ENCODE peak calls at places on chromosomes 3 and 15, in eight cellular contexts. One of them, this sample, is unnamed.
A peak's percentile ranks its signal among the peaks of the same experiment; 100 is the strongest.

GRCh38 chr3:11273945-11274344 is 1.7 kb downstream of the ATG7 start:
- DNase-seq in stimulated activated CD8-positive, alpha-beta memory T cell treated with anti-CD3 and anti-CD28 coated beads, Interleukin-15, amount 100 ng/mL, for 1 hour: no peak
- DNase-seq in NCI-H2029 treated with DMSO at 0.1 percent for 48 hours: no peak
- DNase-seq in hepatic stellate cell: no peak
- DNase-seq in ecto neural progenitor cell: no peak
- DNase-seq in MV-4-11: peak; percentile 96
- DNase-seq in Karpas-422: no peak
- DNase-seq in activated CD4-positive, alpha-beta T cell treated with anti-CD3 and anti-CD28 coated beads, Interleukin-2, amount 10 ng/mL, durations not matched to agents 7 days and 5 days: no peak
- DNase-seq in this sample: peak; percentile 50

GRCh38 chr3:177831361-177831760 is 634.1 kb upstream of the TBL1XR1 start:
- DNase-seq in stimulated activated CD8-positive, alpha-beta memory T cell treated with anti-CD3 and anti-CD28 coated beads, Interleukin-15, amount 100 ng/mL, for 1 hour: no peak
- DNase-seq in Karpas-422: no peak
- DNase-seq in hepatic stellate cell: no peak
- DNase-seq in MV-4-11: no peak
- DNase-seq in NCI-H2029 treated with DMSO at 0.1 percent for 48 hours: no peak
- DNase-seq in ecto neural progenitor cell: no peak
- DNase-seq in activated CD4-positive, alpha-beta T cell treated with anti-CD3 and anti-CD28 coated beads, Interleukin-2, amount 10 ng/mL, durations not matched to agents 7 days and 5 days: no peak
- DNase-seq in this sample: no peak

GRCh38 chr3:122893754-122894668 is 99.1 kb downstream of the SLC49A4 start:
- DNase-seq in ecto neural progenitor cell: no peak
- DNase-seq in NCI-H2029 treated with DMSO at 0.1 percent for 48 hours: no peak
- DNase-seq in stimulated activated CD8-positive, alpha-beta memory T cell treated with anti-CD3 and anti-CD28 coated beads, Interleukin-15, amount 100 ng/mL, for 1 hour: no peak
- DNase-seq in hepatic stellate cell: no peak
- DNase-seq in Karpas-422: no peak
- DNase-seq in MV-4-11: no peak
- DNase-seq in activated CD4-positive, alpha-beta T cell treated with anti-CD3 and anti-CD28 coated beads, Interleukin-2, amount 10 ng/mL, durations not matched to agents 7 days and 5 days: no peak
- DNase-seq in this sample: no peak

GRCh38 chr15:88419830-88420229 is 47.4 kb downstream of the MRPL46 start:
- DNase-seq in ecto neural progenitor cell: no peak
- DNase-seq in MV-4-11: no peak
- DNase-seq in Karpas-422: no peak
- DNase-seq in activated CD4-positive, alpha-beta T cell treated with anti-CD3 and anti-CD28 coated beads, Interleukin-2, amount 10 ng/mL, durations not matched to agents 7 days and 5 days: no peak
- DNase-seq in hepatic stellate cell: no peak
- DNase-seq in NCI-H2029 treated with DMSO at 0.1 percent for 48 hours: no peak
- DNase-seq in stimulated activated CD8-positive, alpha-beta memory T cell treated with anti-CD3 and anti-CD28 coated beads, Interleukin-15, amount 100 ng/mL, for 1 hour: no peak
- DNase-seq in this sample: no peak

GRCh38 chr3:43747641-43748040 is 56.9 kb downstream of the ABHD5 start:
- DNase-seq in activated CD4-positive, alpha-beta T cell treated with anti-CD3 and anti-CD28 coated beads, Interleukin-2, amount 10 ng/mL, durations not matched to agents 7 days and 5 days: no peak
- DNase-seq in Karpas-422: no peak
- DNase-seq in hepatic stellate cell: no peak
- DNase-seq in ecto neural progenitor cell: no peak
- DNase-seq in MV-4-11: no peak
- DNase-seq in NCI-H2029 treated with DMSO at 0.1 percent for 48 hours: no peak
- DNase-seq in stimulated activated CD8-positive, alpha-beta memory T cell treated with anti-CD3 and anti-CD28 coated beads, Interleukin-15, amount 100 ng/mL, for 1 hour: no peak
- DNase-seq in this sample: no peak

GRCh38 chr3:134066539-134067310 is 37.0 kb upstream of the SLCO2A1 start:
- DNase-seq in stimulated activated CD8-positive, alpha-beta memory T cell treated with anti-CD3 and anti-CD28 coated beads, Interleukin-15, amount 100 ng/mL, for 1 hour: no peak
- DNase-seq in MV-4-11: no peak
- DNase-seq in ecto neural progenitor cell: peak; percentile 48
- DNase-seq in activated CD4-positive, alpha-beta T cell treated with anti-CD3 and anti-CD28 coated beads, Interleukin-2, amount 10 ng/mL, durations not matched to agents 7 days and 5 days: no peak
- DNase-seq in Karpas-422: no peak
- DNase-seq in hepatic stellate cell: no peak
- DNase-seq in NCI-H2029 treated with DMSO at 0.1 percent for 48 hours: no peak
- DNase-seq in this sample: no peak

GRCh38 chr15:101459579-101460300 is 29.8 kb downstream of the PCSK6 start:
- DNase-seq in ecto neural progenitor cell: no peak
- DNase-seq in Karpas-422: no peak
- DNase-seq in MV-4-11: no peak
- DNase-seq in stimulated activated CD8-positive, alpha-beta memory T cell treated with anti-CD3 and anti-CD28 coated beads, Interleukin-15, amount 100 ng/mL, for 1 hour: no peak
- DNase-seq in NCI-H2029 treated with DMSO at 0.1 percent for 48 hours: no peak
- DNase-seq in hepatic stellate cell: no peak
- DNase-seq in activated CD4-positive, alpha-beta T cell treated with anti-CD3 and anti-CD28 coated beads, Interleukin-2, amount 10 ng/mL, durations not matched to agents 7 days and 5 days: no peak
- DNase-seq in this sample: no peak

GRCh38 chr3:107752202-107752990 is 229.6 kb downstream of the BBX start:
- DNase-seq in ecto neural progenitor cell: no peak
- DNase-seq in Karpas-422: peak; percentile 61
- DNase-seq in NCI-H2029 treated with DMSO at 0.1 percent for 48 hours: peak; percentile 30
- DNase-seq in stimulated activated CD8-positive, alpha-beta memory T cell treated with anti-CD3 and anti-CD28 coated beads, Interleukin-15, amount 100 ng/mL, for 1 hour: no peak
- DNase-seq in hepatic stellate cell: no peak
- DNase-seq in MV-4-11: peak; percentile 28
- DNase-seq in activated CD4-positive, alpha-beta T cell treated with anti-CD3 and anti-CD28 coated beads, Interleukin-2, amount 10 ng/mL, durations not matched to agents 7 days and 5 days: no peak
- DNase-seq in this sample: peak; percentile 53

GRCh38 chr3:35707904-35708303 is 68.6 kb downstream of the ARPP21 start:
- DNase-seq in ecto neural progenitor cell: no peak
- DNase-seq in stimulated activated CD8-positive, alpha-beta memory T cell treated with anti-CD3 and anti-CD28 coated beads, Interleukin-15, amount 100 ng/mL, for 1 hour: no peak
- DNase-seq in NCI-H2029 treated with DMSO at 0.1 percent for 48 hours: no peak
- DNase-seq in activated CD4-positive, alpha-beta T cell treated with anti-CD3 and anti-CD28 coated beads, Interleukin-2, amount 10 ng/mL, durations not matched to agents 7 days and 5 days: no peak
- DNase-seq in MV-4-11: no peak
- DNase-seq in Karpas-422: no peak
- DNase-seq in hepatic stellate cell: no peak
- DNase-seq in this sample: no peak

GRCh38 chr15:55348281-55348778 is 29.3 kb downstream of the PIGB start:
- DNase-seq in MV-4-11: peak; percentile 8
- DNase-seq in activated CD4-positive, alpha-beta T cell treated with anti-CD3 and anti-CD28 coated beads, Interleukin-2, amount 10 ng/mL, durations not matched to agents 7 days and 5 days: no peak
- DNase-seq in stimulated activated CD8-positive, alpha-beta memory T cell treated with anti-CD3 and anti-CD28 coated beads, Interleukin-15, amount 100 ng/mL, for 1 hour: no peak
- DNase-seq in NCI-H2029 treated with DMSO at 0.1 percent for 48 hours: no peak
- DNase-seq in Karpas-422: no peak
- DNase-seq in hepatic stellate cell: no peak
- DNase-seq in ecto neural progenitor cell: no peak
- DNase-seq in this sample: no peak

GRCh38 chr15:28112101-28112760 is 13.1 kb upstream of the OCA2 start:
- DNase-seq in MV-4-11: no peak
- DNase-seq in Karpas-422: no peak
- DNase-seq in hepatic stellate cell: no peak
- DNase-seq in activated CD4-positive, alpha-beta T cell treated with anti-CD3 and anti-CD28 coated beads, Interleukin-2, amount 10 ng/mL, durations not matched to agents 7 days and 5 days: no peak
- DNase-seq in NCI-H2029 treated with DMSO at 0.1 percent for 48 hours: no peak
- DNase-seq in ecto neural progenitor cell: no peak
- DNase-seq in stimulated activated CD8-positive, alpha-beta memory T cell treated with anti-CD3 and anti-CD28 coated beads, Interleukin-15, amount 100 ng/mL, for 1 hour: no peak
- DNase-seq in this sample: no peak

GRCh38 chr3:37988931-37989525 is 1.6 kb upstream of the VILL start:
- DNase-seq in hepatic stellate cell: no peak
- DNase-seq in activated CD4-positive, alpha-beta T cell treated with anti-CD3 and anti-CD28 coated beads, Interleukin-2, amount 10 ng/mL, durations not matched to agents 7 days and 5 days: no peak
- DNase-seq in MV-4-11: no peak
- DNase-seq in stimulated activated CD8-positive, alpha-beta memory T cell treated with anti-CD3 and anti-CD28 coated beads, Interleukin-15, amount 100 ng/mL, for 1 hour: no peak
- DNase-seq in NCI-H2029 treated with DMSO at 0.1 percent for 48 hours: no peak
- DNase-seq in ecto neural progenitor cell: no peak
- DNase-seq in Karpas-422: no peak
- DNase-seq in this sample: no peak

GRCh38 chr15:37137221-37137620 is 36.9 kb upstream of the MEIS2 start:
- DNase-seq in Karpas-422: no peak
- DNase-seq in MV-4-11: no peak
- DNase-seq in stimulated activated CD8-positive, alpha-beta memory T cell treated with anti-CD3 and anti-CD28 coated beads, Interleukin-15, amount 100 ng/mL, for 1 hour: no peak
- DNase-seq in NCI-H2029 treated with DMSO at 0.1 percent for 48 hours: no peak
- DNase-seq in hepatic stellate cell: no peak
- DNase-seq in activated CD4-positive, alpha-beta T cell treated with anti-CD3 and anti-CD28 coated beads, Interleukin-2, amount 10 ng/mL, durations not matched to agents 7 days and 5 days: no peak
- DNase-seq in ecto neural progenitor cell: no peak
- DNase-seq in this sample: no peak

GRCh38 chr3:150407818-150408231 is 273 bp upstream of the TSC22D2 start:
- DNase-seq in MV-4-11: peak; percentile 64
- DNase-seq in hepatic stellate cell: no peak
- DNase-seq in Karpas-422: no peak
- DNase-seq in stimulated activated CD8-positive, alpha-beta memory T cell treated with anti-CD3 and anti-CD28 coated beads, Interleukin-15, amount 100 ng/mL, for 1 hour: peak; percentile 98
- DNase-seq in NCI-H2029 treated with DMSO at 0.1 percent for 48 hours: peak; percentile 90
- DNase-seq in activated CD4-positive, alpha-beta T cell treated with anti-CD3 and anti-CD28 coated beads, Interleukin-2, amount 10 ng/mL, durations not matched to agents 7 days and 5 days: no peak
- DNase-seq in ecto neural progenitor cell: no peak
- DNase-seq in this sample: no peak

GRCh38 chr15:47466357-47466756 is 250.9 kb upstream of the SEMA6D start:
- DNase-seq in Karpas-422: no peak
- DNase-seq in NCI-H2029 treated with DMSO at 0.1 percent for 48 hours: no peak
- DNase-seq in hepatic stellate cell: peak; percentile 6
- DNase-seq in ecto neural progenitor cell: no peak
- DNase-seq in stimulated activated CD8-positive, alpha-beta memory T cell treated with anti-CD3 and anti-CD28 coated beads, Interleukin-15, amount 100 ng/mL, for 1 hour: no peak
- DNase-seq in MV-4-11: no peak
- DNase-seq in activated CD4-positive, alpha-beta T cell treated with anti-CD3 and anti-CD28 coated beads, Interleukin-2, amount 10 ng/mL, durations not matched to agents 7 days and 5 days: no peak
- DNase-seq in this sample: no peak

GRCh38 chr3:187942658-187943241 is 197.5 kb upstream of the BCL6 start:
- DNase-seq in hepatic stellate cell: no peak
- DNase-seq in MV-4-11: no peak
- DNase-seq in stimulated activated CD8-positive, alpha-beta memory T cell treated with anti-CD3 and anti-CD28 coated beads, Interleukin-15, amount 100 ng/mL, for 1 hour: no peak
- DNase-seq in activated CD4-positive, alpha-beta T cell treated with anti-CD3 and anti-CD28 coated beads, Interleukin-2, amount 10 ng/mL, durations not matched to agents 7 days and 5 days: no peak
- DNase-seq in ecto neural progenitor cell: no peak
- DNase-seq in NCI-H2029 treated with DMSO at 0.1 percent for 48 hours: no peak
- DNase-seq in Karpas-422: peak; percentile 97
- DNase-seq in this sample: no peak

GRCh38 chr3:22485943-22486342 is 717.2 kb upstream of the UBE2E2 start:
- DNase-seq in NCI-H2029 treated with DMSO at 0.1 percent for 48 hours: no peak
- DNase-seq in activated CD4-positive, alpha-beta T cell treated with anti-CD3 and anti-CD28 coated beads, Interleukin-2, amount 10 ng/mL, durations not matched to agents 7 days and 5 days: no peak
- DNase-seq in MV-4-11: no peak
- DNase-seq in hepatic stellate cell: no peak
- DNase-seq in Karpas-422: no peak
- DNase-seq in ecto neural progenitor cell: no peak
- DNase-seq in stimulated activated CD8-positive, alpha-beta memory T cell treated with anti-CD3 and anti-CD28 coated beads, Interleukin-15, amount 100 ng/mL, for 1 hour: no peak
- DNase-seq in this sample: no peak

GRCh38 chr3:14490831-14491230 is 49.3 kb downstream of the GRIP2 start:
- DNase-seq in MV-4-11: no peak
- DNase-seq in ecto neural progenitor cell: no peak
- DNase-seq in NCI-H2029 treated with DMSO at 0.1 percent for 48 hours: no peak
- DNase-seq in hepatic stellate cell: no peak
- DNase-seq in stimulated activated CD8-positive, alpha-beta memory T cell treated with anti-CD3 and anti-CD28 coated beads, Interleukin-15, amount 100 ng/mL, for 1 hour: no peak
- DNase-seq in activated CD4-positive, alpha-beta T cell treated with anti-CD3 and anti-CD28 coated beads, Interleukin-2, amount 10 ng/mL, durations not matched to agents 7 days and 5 days: no peak
- DNase-seq in Karpas-422: no peak
- DNase-seq in this sample: no peak

GRCh38 chr3:5787863-5788488 is 600.5 kb downstream of the EDEM1 start:
- DNase-seq in ecto neural progenitor cell: peak; percentile 61
- DNase-seq in NCI-H2029 treated with DMSO at 0.1 percent for 48 hours: no peak
- DNase-seq in Karpas-422: no peak
- DNase-seq in activated CD4-positive, alpha-beta T cell treated with anti-CD3 and anti-CD28 coated beads, Interleukin-2, amount 10 ng/mL, durations not matched to agents 7 days and 5 days: no peak
- DNase-seq in MV-4-11: peak; percentile 65
- DNase-seq in hepatic stellate cell: no peak
- DNase-seq in stimulated activated CD8-positive, alpha-beta memory T cell treated with anti-CD3 and anti-CD28 coated beads, Interleukin-15, amount 100 ng/mL, for 1 hour: no peak
- DNase-seq in this sample: peak; percentile 33

GRCh38 chr15:95610945-95611344 is 719.6 kb upstream of the NR2F2 start:
- DNase-seq in Karpas-422: no peak
- DNase-seq in stimulated activated CD8-positive, alpha-beta memory T cell treated with anti-CD3 and anti-CD28 coated beads, Interleukin-15, amount 100 ng/mL, for 1 hour: no peak
- DNase-seq in NCI-H2029 treated with DMSO at 0.1 percent for 48 hours: no peak
- DNase-seq in hepatic stellate cell: no peak
- DNase-seq in activated CD4-positive, alpha-beta T cell treated with anti-CD3 and anti-CD28 coated beads, Interleukin-2, amount 10 ng/mL, durations not matched to agents 7 days and 5 days: no peak
- DNase-seq in MV-4-11: no peak
- DNase-seq in ecto neural progenitor cell: peak; percentile 53
- DNase-seq in this sample: no peak

GRCh38 chr3:31461441-31461840 is 71.3 kb upstream of the STT3B start:
- DNase-seq in stimulated activated CD8-positive, alpha-beta memory T cell treated with anti-CD3 and anti-CD28 coated beads, Interleukin-15, amount 100 ng/mL, for 1 hour: no peak
- DNase-seq in MV-4-11: no peak
- DNase-seq in hepatic stellate cell: no peak
- DNase-seq in Karpas-422: no peak
- DNase-seq in activated CD4-positive, alpha-beta T cell treated with anti-CD3 and anti-CD28 coated beads, Interleukin-2, amount 10 ng/mL, durations not matched to agents 7 days and 5 days: no peak
- DNase-seq in ecto neural progenitor cell: no peak
- DNase-seq in NCI-H2029 treated with DMSO at 0.1 percent for 48 hours: no peak
- DNase-seq in this sample: no peak

GRCh38 chr15:45254405-45255293 is 2.6 kb downstream of the SLC28A2 start:
- DNase-seq in hepatic stellate cell: no peak
- DNase-seq in stimulated activated CD8-positive, alpha-beta memory T cell treated with anti-CD3 and anti-CD28 coated beads, Interleukin-15, amount 100 ng/mL, for 1 hour: no peak
- DNase-seq in ecto neural progenitor cell: no peak
- DNase-seq in Karpas-422: no peak
- DNase-seq in NCI-H2029 treated with DMSO at 0.1 percent for 48 hours: no peak
- DNase-seq in activated CD4-positive, alpha-beta T cell treated with anti-CD3 and anti-CD28 coated beads, Interleukin-2, amount 10 ng/mL, durations not matched to agents 7 days and 5 days: no peak
- DNase-seq in MV-4-11: no peak
- DNase-seq in this sample: no peak

GRCh38 chr3:173397161-173398110 is at the start of gene NLGN1:
- DNase-seq in stimulated activated CD8-positive, alpha-beta memory T cell treated with anti-CD3 and anti-CD28 coated beads, Interleukin-15, amount 100 ng/mL, for 1 hour: no peak
- DNase-seq in Karpas-422: no peak
- DNase-seq in NCI-H2029 treated with DMSO at 0.1 percent for 48 hours: peak; percentile 14
- DNase-seq in activated CD4-positive, alpha-beta T cell treated with anti-CD3 and anti-CD28 coated beads, Interleukin-2, amount 10 ng/mL, durations not matched to agents 7 days and 5 days: no peak
- DNase-seq in MV-4-11: no peak
- DNase-seq in ecto neural progenitor cell: peak; percentile 85
- DNase-seq in hepatic stellate cell: peak; percentile 57
- DNase-seq in this sample: peak; percentile 86

GRCh38 chr15:35665855-35666536 is 120.0 kb upstream of the DPH6 start:
- DNase-seq in Karpas-422: no peak
- DNase-seq in NCI-H2029 treated with DMSO at 0.1 percent for 48 hours: no peak
- DNase-seq in MV-4-11: no peak
- DNase-seq in hepatic stellate cell: no peak
- DNase-seq in ecto neural progenitor cell: no peak
- DNase-seq in stimulated activated CD8-positive, alpha-beta memory T cell treated with anti-CD3 and anti-CD28 coated beads, Interleukin-15, amount 100 ng/mL, for 1 hour: no peak
- DNase-seq in activated CD4-positive, alpha-beta T cell treated with anti-CD3 and anti-CD28 coated beads, Interleukin-2, amount 10 ng/mL, durations not matched to agents 7 days and 5 days: no peak
- DNase-seq in this sample: no peak

GRCh38 chr15:77834276-77834990 is 201.7 kb upstream of the LINGO1 start:
- DNase-seq in NCI-H2029 treated with DMSO at 0.1 percent for 48 hours: no peak
- DNase-seq in activated CD4-positive, alpha-beta T cell treated with anti-CD3 and anti-CD28 coated beads, Interleukin-2, amount 10 ng/mL, durations not matched to agents 7 days and 5 days: no peak
- DNase-seq in hepatic stellate cell: no peak
- DNase-seq in stimulated activated CD8-positive, alpha-beta memory T cell treated with anti-CD3 and anti-CD28 coated beads, Interleukin-15, amount 100 ng/mL, for 1 hour: no peak
- DNase-seq in Karpas-422: no peak
- DNase-seq in MV-4-11: no peak
- DNase-seq in ecto neural progenitor cell: no peak
- DNase-seq in this sample: no peak

GRCh38 chr3:27971600-27971999 is 249.5 kb upstream of the EOMES start:
- DNase-seq in NCI-H2029 treated with DMSO at 0.1 percent for 48 hours: no peak
- DNase-seq in stimulated activated CD8-positive, alpha-beta memory T cell treated with anti-CD3 and anti-CD28 coated beads, Interleukin-15, amount 100 ng/mL, for 1 hour: no peak
- DNase-seq in activated CD4-positive, alpha-beta T cell treated with anti-CD3 and anti-CD28 coated beads, Interleukin-2, amount 10 ng/mL, durations not matched to agents 7 days and 5 days: no peak
- DNase-seq in hepatic stellate cell: no peak
- DNase-seq in Karpas-422: no peak
- DNase-seq in ecto neural progenitor cell: no peak
- DNase-seq in MV-4-11: no peak
- DNase-seq in this sample: no peak

GRCh38 chr3:125002414-125002811 is 53.4 kb downstream of the HEG1 start:
- DNase-seq in stimulated activated CD8-positive, alpha-beta memory T cell treated with anti-CD3 and anti-CD28 coated beads, Interleukin-15, amount 100 ng/mL, for 1 hour: no peak
- DNase-seq in NCI-H2029 treated with DMSO at 0.1 percent for 48 hours: peak; percentile 43
- DNase-seq in ecto neural progenitor cell: no peak
- DNase-seq in MV-4-11: no peak
- DNase-seq in Karpas-422: no peak
- DNase-seq in activated CD4-positive, alpha-beta T cell treated with anti-CD3 and anti-CD28 coated beads, Interleukin-2, amount 10 ng/mL, durations not matched to agents 7 days and 5 days: no peak
- DNase-seq in hepatic stellate cell: no peak
- DNase-seq in this sample: peak; percentile 31

GRCh38 chr3:78507196-78507984 is 1260.4 kb downstream of the ROBO1 start:
- DNase-seq in NCI-H2029 treated with DMSO at 0.1 percent for 48 hours: no peak
- DNase-seq in activated CD4-positive, alpha-beta T cell treated with anti-CD3 and anti-CD28 coated beads, Interleukin-2, amount 10 ng/mL, durations not matched to agents 7 days and 5 days: no peak
- DNase-seq in ecto neural progenitor cell: no peak
- DNase-seq in hepatic stellate cell: no peak
- DNase-seq in Karpas-422: no peak
- DNase-seq in stimulated activated CD8-positive, alpha-beta memory T cell treated with anti-CD3 and anti-CD28 coated beads, Interleukin-15, amount 100 ng/mL, for 1 hour: no peak
- DNase-seq in MV-4-11: no peak
- DNase-seq in this sample: no peak

GRCh38 chr3:177199206-177199765 is 2.0 kb upstream of the TBL1XR1 start:
- DNase-seq in NCI-H2029 treated with DMSO at 0.1 percent for 48 hours: no peak
- DNase-seq in activated CD4-positive, alpha-beta T cell treated with anti-CD3 and anti-CD28 coated beads, Interleukin-2, amount 10 ng/mL, durations not matched to agents 7 days and 5 days: peak; percentile 12
- DNase-seq in ecto neural progenitor cell: no peak
- DNase-seq in stimulated activated CD8-positive, alpha-beta memory T cell treated with anti-CD3 and anti-CD28 coated beads, Interleukin-15, amount 100 ng/mL, for 1 hour: no peak
- DNase-seq in Karpas-422: no peak
- DNase-seq in MV-4-11: no peak
- DNase-seq in hepatic stellate cell: no peak
- DNase-seq in this sample: no peak

GRCh38 chr15:55108858-55109518 is 87.8 kb downstream of the RSL24D1 start:
- DNase-seq in stimulated activated CD8-positive, alpha-beta memory T cell treated with anti-CD3 and anti-CD28 coated beads, Interleukin-15, amount 100 ng/mL, for 1 hour: peak; percentile 17
- DNase-seq in hepatic stellate cell: peak; percentile 14
- DNase-seq in Karpas-422: peak; percentile 83
- DNase-seq in ecto neural progenitor cell: peak; percentile 79
- DNase-seq in NCI-H2029 treated with DMSO at 0.1 percent for 48 hours: no peak
- DNase-seq in activated CD4-positive, alpha-beta T cell treated with anti-CD3 and anti-CD28 coated beads, Interleukin-2, amount 10 ng/mL, durations not matched to agents 7 days and 5 days: peak; percentile 71
- DNase-seq in MV-4-11: peak; percentile 60
- DNase-seq in this sample: peak; percentile 61

GRCh38 chr15:52649686-52650085 is 29.5 kb downstream of the ATOSA start:
- DNase-seq in NCI-H2029 treated with DMSO at 0.1 percent for 48 hours: peak; percentile 5
- DNase-seq in Karpas-422: no peak
- DNase-seq in hepatic stellate cell: no peak
- DNase-seq in activated CD4-positive, alpha-beta T cell treated with anti-CD3 and anti-CD28 coated beads, Interleukin-2, amount 10 ng/mL, durations not matched to agents 7 days and 5 days: no peak
- DNase-seq in MV-4-11: no peak
- DNase-seq in stimulated activated CD8-positive, alpha-beta memory T cell treated with anti-CD3 and anti-CD28 coated beads, Interleukin-15, amount 100 ng/mL, for 1 hour: no peak
- DNase-seq in ecto neural progenitor cell: no peak
- DNase-seq in this sample: no peak

GRCh38 chr3:132867526-132867925 is 145.3 kb upstream of the NPHP3 start:
- DNase-seq in activated CD4-positive, alpha-beta T cell treated with anti-CD3 and anti-CD28 coated beads, Interleukin-2, amount 10 ng/mL, durations not matched to agents 7 days and 5 days: no peak
- DNase-seq in NCI-H2029 treated with DMSO at 0.1 percent for 48 hours: no peak
- DNase-seq in MV-4-11: no peak
- DNase-seq in Karpas-422: no peak
- DNase-seq in ecto neural progenitor cell: no peak
- DNase-seq in stimulated activated CD8-positive, alpha-beta memory T cell treated with anti-CD3 and anti-CD28 coated beads, Interleukin-15, amount 100 ng/mL, for 1 hour: no peak
- DNase-seq in hepatic stellate cell: no peak
- DNase-seq in this sample: no peak

GRCh38 chr15:74386496-74387140 is 19.2 kb upstream of the CYP11A1 start:
- DNase-seq in activated CD4-positive, alpha-beta T cell treated with anti-CD3 and anti-CD28 coated beads, Interleukin-2, amount 10 ng/mL, durations not matched to agents 7 days and 5 days: no peak
- DNase-seq in Karpas-422: no peak
- DNase-seq in NCI-H2029 treated with DMSO at 0.1 percent for 48 hours: no peak
- DNase-seq in hepatic stellate cell: no peak
- DNase-seq in MV-4-11: no peak
- DNase-seq in stimulated activated CD8-positive, alpha-beta memory T cell treated with anti-CD3 and anti-CD28 coated beads, Interleukin-15, amount 100 ng/mL, for 1 hour: no peak
- DNase-seq in ecto neural progenitor cell: no peak
- DNase-seq in this sample: no peak

GRCh38 chr15:84858231-84858630 is 26.2 kb upstream of the SLC28A1 start:
- DNase-seq in stimulated activated CD8-positive, alpha-beta memory T cell treated with anti-CD3 and anti-CD28 coated beads, Interleukin-15, amount 100 ng/mL, for 1 hour: no peak
- DNase-seq in ecto neural progenitor cell: no peak
- DNase-seq in hepatic stellate cell: no peak
- DNase-seq in NCI-H2029 treated with DMSO at 0.1 percent for 48 hours: no peak
- DNase-seq in Karpas-422: no peak
- DNase-seq in activated CD4-positive, alpha-beta T cell treated with anti-CD3 and anti-CD28 coated beads, Interleukin-2, amount 10 ng/mL, durations not matched to agents 7 days and 5 days: no peak
- DNase-seq in MV-4-11: no peak
- DNase-seq in this sample: no peak

This sample was measured in globus pallidus.